ENCODE peak calls at places on chromosomes 3 and 15, in seven cellular contexts. M, L, V, B, K, R and W are unnamed samples.
A peak's percentile ranks its signal among the peaks of the same experiment; 100 is the strongest.

GRCh38 chr15:37037256-37037655 is 63.1 kb downstream of the MEIS2 start:
- DNase-seq in K (no peak), L (no peak), R (no peak), B (no peak), V (no peak), M (no peak), W (no peak)

GRCh38 chr3:11914651-11915050 is 68.0 kb upstream of the TAMM41 start:
- DNase-seq in R (no peak), L (no peak), M (no peak), B (no peak), V (no peak), K (no peak), W (no peak)

GRCh38 chr3:108004647-108005046 is 86.2 kb downstream of the CD47 start:
- DNase-seq in L (no peak), R (no peak), V (no peak), K (peak; percentile 82), M (no peak), B (no peak), W (no peak)

GRCh38 chr3:183944790-183945189 is 60.1 kb upstream of the PARL start:
- DNase-seq in R (no peak), B (no peak), L (no peak), K (no peak), V (no peak), M (no peak), W (no peak)

GRCh38 chr3:12969487-12969886 is 103.7 kb downstream of the IQSEC1 start:
- DNase-seq in K (no peak), R (no peak), M (no peak), L (no peak), V (no peak), B (no peak), W (no peak)

GRCh38 chr3:185233328-185233727 is 20.5 kb downstream of the EHHADH start:
- DNase-seq in M (no peak), K (no peak), V (no peak), R (no peak), L (no peak), B (no peak), W (no peak)

GRCh38 chr15:70530035-70530499 is 233.3 kb downstream of the UACA start:
- DNase-seq in K (no peak), M (no peak), V (no peak), L (no peak), B (no peak), R (no peak), W (no peak)

GRCh38 chr3:17831366-17831765 is 88.9 kb upstream of the TBC1D5 start:
- DNase-seq in K (no peak), L (no peak), M (no peak), V (no peak), R (no peak), B (no peak), W (no peak)

GRCh38 chr3:10983219-10983916 is 9.2 kb upstream of the SLC6A1 start:
- DNase-seq in L (peak; percentile 69), M (peak; percentile 32), K (no peak), V (no peak), B (no peak), R (no peak), W (peak; percentile 63)

GRCh38 chr3:42129014-42129953 is 38.1 kb downstream of the TRAK1 start:
- DNase-seq in V (no peak), L (no peak), K (no peak), B (no peak), R (no peak), M (no peak), W (peak; percentile 53)

GRCh38 chr3:136787226-136787793 is 31.6 kb upstream of the SLC35G2 start:
- DNase-seq in B (no peak), M (peak; percentile 33), R (no peak), L (peak; percentile 59), V (peak; percentile 1), K (no peak), W (no peak)

GRCh38 chr15:96232335-96232734 is 98.2 kb upstream of the NR2F2 start:
- DNase-seq in M (no peak), K (no peak), L (no peak), B (peak; percentile 21), R (no peak), V (no peak), W (no peak)

GRCh38 chr15:96693990-96694517 is 363.6 kb downstream of the NR2F2 start:
- DNase-seq in L (no peak), M (peak; percentile 25), K (no peak), R (no peak), V (no peak), B (no peak), W (peak; percentile 63)

GRCh38 chr3:65534825-65535224 is 503.9 kb downstream of the MAGI1 start:
- DNase-seq in V (no peak), M (no peak), B (no peak), L (no peak), K (no peak), R (no peak), W (no peak)

GRCh38 chr3:156187146-156187769 is 66.9 kb downstream of the KCNAB1 start:
- DNase-seq in M (peak; percentile 73), L (no peak), K (no peak), R (no peak), B (no peak), V (no peak), W (no peak)

GRCh38 chr3:105824129-105824528 is 44.7 kb downstream of the CBLB start:
- DNase-seq in L (no peak), R (no peak), B (no peak), M (no peak), K (no peak), V (no peak), W (no peak)

GRCh38 chr15:66702770-66703539 is 919 bp downstream of the SMAD6 start:
- DNase-seq in L (no peak), K (no peak), M (no peak), R (no peak), V (no peak), B (no peak), W (peak; percentile 28)

GRCh38 chr3:53030864-53031445 is 14.9 kb downstream of the SFMBT1 start:
- DNase-seq in R (no peak), B (no peak), K (no peak), L (peak; percentile 59), M (no peak), V (peak; percentile 8), W (no peak)

GRCh38 chr3:13332158-13332557 is 88.0 kb downstream of the NUP210 start:
- DNase-seq in L (peak; percentile 75), K (no peak), B (no peak), R (no peak), V (no peak), M (no peak), W (no peak)

GRCh38 chr3:89113887-89114840 is 6.7 kb downstream of the EPHA3 start:
- DNase-seq in R (no peak), M (peak; percentile 45), L (peak; percentile 50), V (no peak), B (no peak), K (no peak), W (peak; percentile 61)